ENCODE peak calls at places on chromosomes 13 and 19, in nine cellular contexts. R is GM23338, T is left ventricle myocardium inferior, N is epithelial cell of esophagus, L is nephron progenitor cell, E is IMR-90, Q is Calu3, B is Peyer's patch, V is fibroblast of lung. U is an unnamed sample.

GRCh38 chr19:14559916-14560775 is 11.7 kb downstream of the NDUFB7 start:
- DNase-seq in B (no peak), N (no peak), R (no peak), Q (no peak), E (no peak), L (no peak), V (no peak), T (peak), U (no peak)

GRCh38 chr13:24407844-24408243 is 98.5 kb downstream of the C1QTNF9 start:
- DNase-seq in T (no peak), E (no peak), N (no peak), V (no peak), B (no peak), L (no peak), Q (no peak), R (peak), U (no peak)

GRCh38 chr13:27425918-27426630 is 1.7 kb downstream of the GTF3A start:
- DNase-seq in N (peak), R (peak), E (peak), B (peak), L (peak), Q (peak), T (peak), V (peak), U (peak)

GRCh38 chr13:24075137-24075975 is 85.2 kb upstream of the SPATA13 start:
- DNase-seq in E (no peak), Q (no peak), R (no peak), V (peak), L (no peak), B (no peak), N (peak), T (no peak), U (no peak)

GRCh38 chr13:27622881-27623280 is 1.2 kb downstream of the POLR1D start:
- DNase-seq in R (no peak), Q (no peak), V (no peak), E (no peak), B (no peak), T (no peak), L (no peak), N (no peak), U (no peak)

GRCh38 chr13:56975647-56976046 is 165.1 kb upstream of the PRR20A start:
- DNase-seq in N (no peak), E (no peak), B (no peak), Q (no peak), T (no peak), R (peak), V (no peak), L (no peak), U (no peak)

GRCh38 chr19:6739884-6740588 is 556 bp downstream of the TRIP10 start:
- DNase-seq in V (peak), L (peak), Q (peak), E (no peak), R (peak), N (no peak), B (peak), T (peak), U (no peak)

GRCh38 chr19:13788991-13789390 is 6.3 kb upstream of the ZSWIM4 start:
- DNase-seq in N (peak), Q (no peak), B (no peak), L (no peak), E (peak), T (no peak), V (peak), R (no peak), U (peak)

GRCh38 chr13:37446503-37446902 is 152.1 kb downstream of the POSTN start:
- DNase-seq in V (peak), T (no peak), R (no peak), B (no peak), L (no peak), E (peak), Q (no peak), N (peak), U (no peak)

GRCh38 chr13:39451860-39452301 is 151.1 kb downstream of the LHFPL6 start:
- DNase-seq in N (no peak), V (peak), T (peak), E (peak), B (no peak), R (no peak), Q (no peak), L (no peak), U (no peak)

GRCh38 chr13:99119686-99120085 is 81.0 kb upstream of the UBAC2 start:
- DNase-seq in T (no peak), V (no peak), Q (no peak), R (no peak), N (no peak), B (no peak), E (no peak), L (no peak), U (no peak)

GRCh38 chr13:80342541-80343371 is 1.8 kb upstream of the SPRY2 start:
- DNase-seq in T (peak), Q (peak), E (peak), B (peak), L (peak), R (peak), V (peak), N (peak), U (peak)

GRCh38 chr19:2867025-2867991 is at the start of gene ZNF556:
- DNase-seq in R (peak), T (no peak), V (no peak), E (no peak), B (no peak), L (no peak), N (peak), Q (no peak), U (no peak)

GRCh38 chr13:28316129-28316528 is 177.8 kb downstream of the PAN3 start:
- DNase-seq in T (no peak), B (no peak), R (no peak), L (no peak), E (no peak), N (no peak), V (no peak), Q (no peak), U (no peak)

GRCh38 chr13:41054919-41055619 is 6.2 kb upstream of the WBP4 start:
- DNase-seq in V (no peak), N (no peak), B (no peak), L (no peak), E (no peak), R (peak), Q (no peak), T (no peak), U (no peak)
- TF ChIP-seq CTCF in V (peak), N (peak), B (peak), L (no peak), E (peak), R (peak), Q (peak), T (no peak), U (peak)

DNA sequence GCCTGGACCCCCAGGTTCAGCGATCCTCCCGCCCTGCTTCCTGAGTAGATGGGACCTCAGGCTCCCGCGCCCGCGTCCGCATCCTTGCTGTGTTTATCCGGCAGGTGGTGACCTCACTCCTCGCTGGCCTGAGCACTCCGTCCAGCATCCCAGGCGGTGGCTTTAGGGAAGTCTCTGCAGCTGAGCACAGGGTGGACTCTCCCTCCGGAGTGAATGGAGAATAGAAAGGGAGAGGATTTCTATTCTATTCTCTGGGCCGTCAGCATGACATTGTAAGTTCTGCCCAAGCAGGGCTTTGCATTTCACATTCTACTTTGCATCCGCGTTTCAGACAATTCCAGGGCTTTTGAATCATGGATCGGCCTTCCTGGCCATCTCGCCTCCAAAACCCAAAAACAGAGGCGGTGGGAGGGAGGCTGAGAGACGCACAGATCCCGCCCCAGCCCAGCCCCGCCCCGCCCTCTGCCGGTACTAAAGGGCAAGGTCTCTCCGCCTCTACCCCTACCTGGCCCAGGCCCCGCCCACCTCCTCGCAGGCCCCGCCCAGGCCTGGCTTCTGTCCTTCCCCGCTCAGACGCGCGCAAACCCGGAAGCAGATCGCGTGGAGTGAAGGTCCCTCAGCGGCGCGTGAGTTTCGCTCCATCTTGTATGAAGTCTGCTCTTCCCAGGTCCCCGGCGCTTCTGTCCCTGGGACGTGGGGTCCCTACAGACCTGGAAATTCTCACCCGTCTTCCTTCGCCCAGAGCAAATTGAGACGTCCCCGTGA is at the start of gene ZNF525:
- DNase-seq in Q (peak), V (peak), R (peak), T (peak), E (peak), L (peak), N (peak), B (peak), U (peak)
- TF ChIP-seq CTCF in Q (peak), V (peak), R (peak), T (peak), E (peak), L (peak), N (peak), B (no peak), U (peak)

GRCh38 chr19:12657966-12658365 is 8.6 kb downstream of the MAN2B1 start:
- DNase-seq in N (no peak), B (no peak), R (no peak), V (no peak), L (no peak), T (no peak), Q (no peak), E (no peak), U (no peak)
- TF ChIP-seq CTCF in N (no peak), B (no peak), R (peak), V (no peak), L (no peak), T (no peak), Q (no peak), E (no peak), U (no peak)

GRCh38 chr19:51830263-51830662 is 35.3 kb downstream of the FPR3 start:
- DNase-seq in R (no peak), Q (no peak), B (no peak), T (no peak), N (peak), E (no peak), L (no peak), V (no peak), U (no peak)
- TF ChIP-seq CTCF in R (peak), Q (no peak), B (peak), T (peak), N (no peak), E (no peak), L (no peak), V (no peak), U (no peak)

GRCh38 chr19:9836021-9836420 is 903 bp downstream of the PIN1 start:
- DNase-seq in L (no peak), E (peak), B (no peak), R (no peak), T (no peak), Q (no peak), N (peak), V (peak), U (no peak)
- TF ChIP-seq CTCF in L (no peak), E (no peak), B (no peak), R (no peak), T (no peak), Q (no peak), N (peak), V (no peak), U (no peak)

GRCh38 chr13:85816413-85816812 is 17.2 kb upstream of the SLITRK6 start:
- DNase-seq in R (no peak), V (peak), E (no peak), Q (no peak), L (no peak), N (peak), T (no peak), B (no peak), U (no peak)
- TF ChIP-seq CTCF in R (no peak), V (no peak), E (peak), Q (no peak), L (no peak), N (no peak), T (no peak), B (no peak), U (no peak)

DNA sequence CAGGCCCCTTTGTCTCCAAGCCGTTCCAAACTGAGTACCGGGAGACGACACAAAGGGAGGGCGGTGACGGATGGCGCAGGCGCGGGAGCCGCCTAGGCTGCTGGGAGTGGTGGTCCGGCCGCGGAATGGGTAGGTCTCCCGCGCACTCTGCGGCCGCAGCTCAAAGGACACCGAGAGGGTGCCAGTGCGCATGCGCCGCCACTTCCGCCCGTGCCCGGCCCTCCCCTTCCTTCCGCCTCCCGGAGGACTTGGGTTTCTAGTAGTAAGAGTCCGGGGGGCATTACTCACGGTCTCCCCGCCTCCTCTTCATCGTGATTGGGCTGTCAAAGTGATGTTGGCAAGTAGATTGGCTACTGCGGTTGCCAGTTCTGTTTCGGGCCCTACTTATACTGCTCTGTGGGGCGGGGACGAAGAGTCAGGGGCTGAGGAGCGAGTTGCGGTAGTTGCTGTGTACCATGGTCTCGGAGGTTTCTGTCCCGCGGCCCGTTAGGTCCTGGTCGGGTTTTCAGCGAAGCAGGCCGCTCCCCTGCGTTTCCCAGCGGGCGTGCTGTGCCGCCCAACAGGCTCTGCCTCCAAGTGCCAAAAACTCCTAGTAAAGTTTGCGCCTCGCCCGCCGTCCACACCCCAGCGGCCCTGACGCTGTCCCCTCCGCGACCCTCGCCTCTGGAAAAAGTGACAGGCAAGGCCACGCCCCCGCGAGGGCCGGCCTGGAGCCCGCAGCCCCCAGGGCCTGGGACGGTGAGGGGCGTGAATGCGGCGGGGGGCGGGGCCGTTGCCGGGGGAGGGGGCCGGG is 455 bp upstream of the ING1 start:
- DNase-seq in V (peak), B (peak), T (peak), R (peak), L (peak), Q (peak), E (peak), N (peak), U (peak)
- TF ChIP-seq CTCF in V (no peak), B (no peak), T (no peak), R (no peak), L (no peak), Q (no peak), E (no peak), N (no peak), U (no peak)

U was measured in right atrium auricular region.